ENCODE peak calls at places on chromosomes 2 and 18, in ten cellular contexts. K is neural progenitor cell; R is transverse colon; Z is WTC11; N is tibial artery; M is CD8-positive, alpha-beta T cell; Q is GM10248; W is endothelial cell of umbilical vein; C is WERI-Rb-1; H is dorsolateral prefrontal cortex. Y is an unnamed sample.

GRCh38 chr2:61368687-61369665 is 101.9 kb downstream of the USP34 start:
- DNase-seq in R (no peak), N (no peak), Z (no peak), Q (no peak), W (no peak), M (no peak), H (no peak), C (no peak), K (no peak), Y (no peak)

GRCh38 chr2:145931836-145932352 is 1412.0 kb upstream of the ZEB2 start:
- DNase-seq in Q (no peak), Z (no peak), R (no peak), M (no peak), K (no peak), H (no peak), W (no peak), N (no peak), C (no peak), Y (no peak)

GRCh38 chr2:189002079-189002478 is 27.9 kb downstream of the COL3A1 start:
- DNase-seq in Z (no peak), R (no peak), C (no peak), W (peak; percentile 72), K (no peak), N (no peak), M (no peak), Q (no peak), H (no peak), Y (no peak)

GRCh38 chr2:20615466-20616241 is 35.2 kb downstream of the HS1BP3 start:
- DNase-seq in W (peak; percentile 70), K (no peak), M (no peak), C (peak; percentile 12), Q (no peak), Z (no peak), N (peak; percentile 69), R (no peak), H (peak; percentile 2), Y (no peak)

GRCh38 chr2:79887747-79888374 is 375.0 kb downstream of the CTNNA2 start:
- DNase-seq in H (no peak), W (peak; percentile 36), K (peak; percentile 68), M (no peak), Z (peak; percentile 26), Q (peak; percentile 28), N (no peak), R (no peak), C (peak; percentile 44), Y (no peak)

GRCh38 chr2:191566347-191566746 is 111.6 kb upstream of the NABP1 start:
- DNase-seq in K (peak; percentile 82), M (peak; percentile 45), C (peak; percentile 80), H (peak; percentile 39), R (peak; percentile 73), Q (peak; percentile 55), Z (peak; percentile 86), N (no peak), W (peak; percentile 54), Y (peak; percentile 73)

GRCh38 chr18:36349552-36349951 is 52.0 kb downstream of the FHOD3 start:
- DNase-seq in K (no peak), W (no peak), R (no peak), Q (no peak), H (no peak), M (no peak), C (no peak), Z (no peak), N (no peak), Y (no peak)

GRCh38 chr2:8623958-8624591 is 57.8 kb upstream of the ID2 start:
- DNase-seq in N (no peak), C (no peak), H (no peak), Q (no peak), M (no peak), Z (no peak), K (no peak), W (no peak), R (no peak), Y (peak; percentile 17)

GRCh38 chr2:206423147-206423546 is 20.2 kb upstream of the ADAM23 start:
- DNase-seq in R (no peak), Q (no peak), H (no peak), K (peak; percentile 39), W (peak; percentile 62), N (no peak), C (no peak), M (no peak), Z (peak; percentile 45), Y (no peak)

GRCh38 chr2:25168256-25169072 is at the start of gene POMC:
- DNase-seq in Q (peak; percentile 66), R (peak; percentile 13), W (peak; percentile 22), H (no peak), K (peak; percentile 73), M (no peak), Z (peak; percentile 65), N (no peak), C (peak; percentile 35), Y (no peak)

GRCh38 chr18:58394046-58394445 is 234.8 kb downstream of the ALPK2 start:
- DNase-seq in Z (no peak), K (no peak), R (no peak), Q (no peak), N (peak; percentile 16), H (no peak), C (no peak), M (no peak), W (no peak), Y (no peak)

GRCh38 chr2:41763091-41763490 is 284.7 kb upstream of the PKDCC start:
- DNase-seq in K (peak; percentile 8), Q (no peak), R (no peak), M (no peak), W (no peak), C (peak; percentile 49), H (no peak), Z (no peak), N (no peak), Y (no peak)

GRCh38 chr2:241894681-241895426 is 25.3 kb downstream of the RTP5 start:
- DNase-seq in K (no peak), Q (no peak), N (peak; percentile 63), C (no peak), W (no peak), R (no peak), H (peak; percentile 0), Z (no peak), M (no peak), Y (no peak)

GRCh38 chr2:44075536-44075935 is 79.7 kb upstream of the LRPPRC start:
- DNase-seq in Q (no peak), M (no peak), K (no peak), W (no peak), N (peak; percentile 78), R (no peak), H (peak; percentile 41), Z (no peak), C (no peak), Y (no peak)

GRCh38 chr2:234500394-234501006 is 3.6 kb upstream of the ARL4C start:
- DNase-seq in M (peak; percentile 66), R (peak; percentile 66), Z (peak; percentile 46), C (peak; percentile 62), N (no peak), Q (peak; percentile 61), H (peak; percentile 22), W (peak; percentile 61), K (peak; percentile 53), Y (no peak)

GRCh38 chr2:63590621-63591408 is 2.1 kb downstream of the MDH1 start:
- DNase-seq in C (no peak), H (no peak), Q (no peak), Z (no peak), M (no peak), N (no peak), R (peak; percentile 29), K (no peak), W (no peak), Y (no peak)

GRCh38 chr2:232523682-232524597 is 2.0 kb upstream of the CHRND start:
- DNase-seq in Q (no peak), C (peak; percentile 82), Z (peak; percentile 84), K (peak; percentile 92), M (no peak), W (peak; percentile 16), H (peak; percentile 46), N (no peak), R (peak; percentile 20), Y (no peak)
- TF ChIP-seq CTCF in Q (peak; percentile 20), C (peak; percentile 76), Z (no peak), K (peak; percentile 67), M (no peak), W (peak; percentile 9), H (peak; percentile 44), N (no peak), R (no peak), Y (no peak)

DNA sequence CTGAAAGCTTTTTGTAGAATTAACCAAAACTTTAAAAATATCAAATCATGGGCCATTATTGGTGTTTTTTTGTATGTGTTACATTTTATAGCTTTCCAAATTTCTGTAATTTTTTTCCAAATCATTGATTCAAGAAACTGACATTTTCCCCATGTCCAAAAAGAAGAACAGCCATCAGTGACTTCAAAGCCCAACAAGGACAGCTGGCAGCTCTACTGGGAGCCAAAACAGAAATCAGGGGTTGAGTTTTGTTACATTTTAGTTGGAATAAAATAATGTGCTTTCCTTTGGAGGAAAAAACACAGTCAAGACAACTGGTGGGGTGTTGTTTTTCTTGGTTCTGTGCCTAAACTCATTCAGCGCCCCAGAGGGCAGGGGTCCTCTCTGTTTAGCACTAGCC is 23.8 kb downstream of the AKAIN1 start:
- DNase-seq in Z (no peak), M (no peak), W (no peak), R (no peak), H (no peak), K (no peak), Q (no peak), N (no peak), C (no peak), Y (no peak)
- TF ChIP-seq CTCF in Z (no peak), M (no peak), W (no peak), R (no peak), H (no peak), K (no peak), Q (no peak), N (no peak), C (no peak), Y (no peak)

DNA sequence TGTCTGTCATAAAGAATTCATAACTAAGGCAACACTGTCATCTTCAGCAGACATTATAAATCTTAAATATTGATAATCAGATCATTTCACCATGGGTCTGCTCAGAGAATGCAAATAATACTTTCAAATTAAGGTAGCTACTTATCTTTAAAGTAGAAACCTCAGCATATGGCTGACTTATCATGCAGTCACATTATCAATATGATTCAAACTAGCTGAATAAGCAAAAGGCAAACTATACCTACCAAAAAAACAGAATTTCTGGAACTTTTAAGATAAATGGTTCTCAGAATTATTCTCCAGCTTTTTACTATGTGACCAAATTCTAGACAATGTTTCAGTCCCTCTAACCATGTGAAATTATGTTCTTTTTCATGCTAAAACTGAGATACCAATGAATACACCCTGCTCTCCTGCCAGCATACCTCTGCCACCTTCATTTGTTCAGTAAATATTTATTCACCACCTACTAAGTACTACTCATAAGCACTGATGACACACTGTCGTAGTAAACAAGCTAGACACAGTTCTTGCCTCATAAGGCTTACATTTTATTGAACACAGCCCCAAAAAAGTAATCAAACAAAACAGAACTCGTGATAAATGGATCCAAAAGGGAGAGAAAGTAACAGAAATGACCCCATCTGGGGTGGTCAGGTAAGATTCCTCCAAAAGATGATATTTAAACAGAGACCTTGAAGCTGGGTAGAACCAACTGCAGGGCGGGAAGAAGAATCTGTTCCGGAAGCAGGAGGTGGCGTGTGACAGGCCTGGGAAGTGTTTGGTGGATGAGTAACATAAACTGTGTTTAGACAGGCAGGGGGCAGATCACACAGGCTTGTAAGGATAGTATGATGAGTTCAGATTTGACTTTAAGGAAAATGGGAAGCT is 17.7 kb downstream of the SPIRE1 start:
- DNase-seq in K (no peak), H (no peak), R (no peak), W (peak; percentile 82), Z (no peak), M (no peak), N (no peak), Q (no peak), C (no peak), Y (no peak)
- TF ChIP-seq CTCF in K (no peak), H (no peak), R (no peak), W (no peak), Z (no peak), M (no peak), N (no peak), Q (no peak), C (no peak), Y (no peak)

GRCh38 chr2:163692081-163692480 is 43.7 kb downstream of the FIGN start:
- DNase-seq in Z (no peak), C (no peak), Q (no peak), K (no peak), H (no peak), M (no peak), W (no peak), R (no peak), N (no peak), Y (no peak)
- TF ChIP-seq CTCF in Z (no peak), C (no peak), Q (no peak), K (no peak), H (no peak), M (no peak), W (no peak), R (no peak), N (no peak), Y (no peak)